ENCODE peak calls at places on chromosomes 6 and 20, in ten cellular contexts. H, N, Q, I, Z, V, G, O, M and E are unnamed samples.

GRCh38 chr6:138914701-138915100 is 73.4 kb downstream of the REPS1 start:
- DNase-seq in Q (no peak), H (no peak), V (peak), Z (no peak), G (no peak), M (no peak), I (no peak), N (no peak), O (no peak), E (no peak)

GRCh38 chr20:57061058-57061900 is 205.2 kb downstream of the BMP7 start:
- DNase-seq in V (no peak), M (peak), Q (peak), H (peak), Z (peak), N (peak), I (no peak), G (no peak), O (peak), E (no peak)

GRCh38 chr20:38173237-38174156 is 8.4 kb upstream of the TGM2 start:
- DNase-seq in H (peak), N (no peak), Z (peak), Q (peak), M (peak), G (peak), V (peak), I (no peak), O (peak), E (peak)

GRCh38 chr6:136326038-136326561 is 36.5 kb upstream of the BCLAF1 start:
- DNase-seq in M (no peak), H (peak), Z (peak), O (no peak), I (no peak), G (peak), V (peak), N (no peak), Q (no peak), E (no peak)

GRCh38 chr20:24837721-24838456 is 111.2 kb upstream of the CST7 start:
- DNase-seq in G (peak), O (no peak), Z (peak), I (no peak), V (peak), Q (no peak), N (no peak), H (no peak), M (no peak), E (no peak)

GRCh38 chr6:93468291-93468690 is 48.9 kb upstream of the EPHA7 start:
- DNase-seq in I (no peak), Z (no peak), M (peak), Q (no peak), H (peak), N (no peak), G (peak), O (peak), V (no peak), E (no peak)

GRCh38 chr6:136826216-136826615 is 3.8 kb downstream of the PEX7 start:
- DNase-seq in H (no peak), Z (no peak), M (no peak), V (no peak), G (no peak), O (no peak), I (no peak), N (no peak), Q (no peak), E (no peak)

GRCh38 chr6:89978749-89979145 is 84.5 kb downstream of the GJA10 start:
- DNase-seq in N (no peak), I (no peak), Z (no peak), G (peak), V (no peak), H (no peak), O (no peak), M (peak), Q (no peak), E (no peak)

GRCh38 chr6:30483677-30484279 is 5.5 kb upstream of the HLA-E start:
- DNase-seq in G (peak), M (peak), I (no peak), H (peak), Z (peak), O (peak), N (peak), V (peak), Q (peak), E (peak)

GRCh38 chr6:135739288-135739687 is 112.2 kb upstream of the PDE7B start:
- DNase-seq in Z (peak), G (peak), H (no peak), I (no peak), O (no peak), M (no peak), V (peak), Q (no peak), N (no peak), E (no peak)

GRCh38 chr20:32289661-32290431 is 12.4 kb downstream of the KIF3B start:
- DNase-seq in Q (peak), V (no peak), N (no peak), H (peak), G (no peak), Z (no peak), I (no peak), M (no peak), O (no peak), E (no peak)

GRCh38 chr6:39496951-39497350 is 174.4 kb upstream of the KCNK16 start:
- DNase-seq in V (no peak), N (no peak), O (peak), Z (peak), Q (no peak), H (peak), I (no peak), M (no peak), G (peak), E (peak)

GRCh38 chr6:74927299-74927698 is 278.6 kb downstream of the COL12A1 start:
- DNase-seq in H (no peak), Z (no peak), G (no peak), I (no peak), V (no peak), N (no peak), Q (no peak), O (no peak), M (no peak), E (no peak)

GRCh38 chr6:143034689-143035334 is 25.9 kb upstream of the AIG1 start:
- DNase-seq in M (no peak), Z (no peak), H (no peak), Q (peak), G (no peak), N (no peak), V (no peak), I (no peak), O (no peak), E (no peak)

GRCh38 chr6:41271901-41272395 is 14.5 kb downstream of the TREM1 start:
- DNase-seq in H (no peak), I (no peak), V (no peak), O (no peak), G (no peak), Q (no peak), Z (no peak), N (no peak), M (no peak), E (no peak)

GRCh38 chr20:49318430-49319203 is 40.8 kb upstream of the ZNFX1 start:
- DNase-seq in I (no peak), V (no peak), G (no peak), N (no peak), Z (no peak), Q (no peak), M (peak), H (peak), O (no peak), E (no peak)

GRCh38 chr20:32878820-32879219 is 20.1 kb downstream of the EFCAB8 start:
- DNase-seq in G (no peak), V (no peak), Q (no peak), O (no peak), M (no peak), H (no peak), I (no peak), Z (no peak), N (no peak), E (no peak)

GRCh38 chr6:15962449-15962764 is 166.5 kb upstream of the MYLIP start:
- DNase-seq in V (peak), H (no peak), O (peak), Z (peak), I (no peak), G (peak), M (peak), Q (no peak), N (no peak), E (peak)

GRCh38 chr6:39091163-39091562 is 23.8 kb downstream of the SAYSD1 start:
- DNase-seq in H (no peak), I (no peak), O (no peak), G (no peak), Q (no peak), M (no peak), N (no peak), Z (no peak), V (no peak), E (no peak)

GRCh38 chr6:119308048-119308570 is 41.5 kb downstream of the MAN1A1 start:
- DNase-seq in Z (peak), H (peak), O (peak), Q (no peak), N (no peak), M (peak), G (peak), I (no peak), V (peak), E (peak)

GRCh38 chr6:14584450-14584849 is 466.9 kb downstream of the CD83 start:
- DNase-seq in V (peak), O (peak), N (no peak), Q (no peak), I (no peak), G (peak), Z (peak), H (peak), M (no peak), E (no peak)

GRCh38 chr6:42692151-42692911 is 30.1 kb downstream of the PRPH2 start:
- DNase-seq in V (peak), O (peak), H (no peak), I (no peak), N (no peak), M (no peak), G (peak), Z (peak), Q (no peak), E (no peak)

GRCh38 chr6:132023490-132023889 is 72.3 kb upstream of the CCN2 start:
- DNase-seq in H (no peak), I (no peak), M (peak), O (peak), Q (no peak), G (no peak), Z (no peak), N (no peak), V (no peak), E (no peak)

GRCh38 chr20:50713677-50714101 is 17.7 kb upstream of the PARD6B start:
- DNase-seq in G (peak), M (peak), V (peak), Z (peak), Q (peak), I (no peak), O (peak), N (no peak), H (peak), E (no peak)

GRCh38 chr6:117956386-117956785 is 49.3 kb downstream of the SLC35F1 start:
- DNase-seq in V (no peak), Z (no peak), N (peak), I (no peak), H (no peak), G (no peak), Q (no peak), O (no peak), M (no peak), E (no peak)

GRCh38 chr20:46895906-46896242 is 1.2 kb downstream of the EYA2 start:
- DNase-seq in I (no peak), H (no peak), M (no peak), Q (no peak), V (no peak), N (no peak), O (no peak), G (no peak), Z (no peak), E (no peak)

GRCh38 chr6:63709148-63709547 is 73.5 kb downstream of the PHF3 start:
- DNase-seq in H (no peak), Q (no peak), Z (no peak), M (no peak), G (no peak), V (no peak), I (no peak), O (no peak), N (no peak), E (no peak)

GRCh38 chr20:19975436-19975799 is 41.7 kb upstream of the NAA20 start:
- DNase-seq in O (no peak), G (peak), Z (peak), Q (no peak), H (no peak), V (peak), N (no peak), M (no peak), I (no peak), E (no peak)

GRCh38 chr20:36153754-36154695 is 515 bp upstream of the EPB41L1 start:
- DNase-seq in V (peak), M (peak), G (peak), H (peak), Z (peak), N (peak), O (peak), Q (peak), I (no peak), E (no peak)

GRCh38 chr6:99416892-99417767 is 8.0 kb downstream of the PNISR start:
- DNase-seq in H (no peak), O (no peak), V (no peak), G (no peak), N (no peak), M (no peak), Q (no peak), I (no peak), Z (no peak), E (no peak)

GRCh38 chr20:37920270-37920669 is 17.3 kb downstream of the VSTM2L start:
- DNase-seq in M (no peak), H (no peak), O (no peak), G (no peak), I (no peak), Z (no peak), V (no peak), Q (no peak), N (no peak), E (no peak)

GRCh38 chr20:13915244-13915643 is 75.2 kb downstream of the SEL1L2 start:
- DNase-seq in O (no peak), N (no peak), Z (no peak), Q (no peak), I (no peak), M (no peak), G (no peak), H (no peak), V (no peak), E (no peak)

GRCh38 chr20:63682384-63683139 is 13.9 kb upstream of the TNFRSF6B start:
- DNase-seq in Z (peak), O (peak), H (peak), Q (peak), G (peak), V (peak), N (no peak), M (no peak), I (no peak), E (peak)

GRCh38 chr6:88641178-88641903 is 322.1 kb downstream of the RNGTT start:
- DNase-seq in G (peak), O (no peak), Z (peak), I (no peak), Q (no peak), N (no peak), V (peak), H (no peak), M (no peak), E (no peak)

GRCh38 chr6:35600659-35601125 is 88.0 kb upstream of the TULP1 start:
- DNase-seq in M (no peak), Q (no peak), H (no peak), I (no peak), O (no peak), V (no peak), G (no peak), N (no peak), Z (no peak), E (no peak)

GRCh38 chr6:153424719-153425400 is 293.8 kb upstream of the RGS17 start:
- DNase-seq in Q (no peak), V (no peak), H (no peak), G (no peak), Z (no peak), M (no peak), I (no peak), O (no peak), N (no peak), E (no peak)

GRCh38 chr6:43308101-43308989 is at the start of gene CRIP3:
- DNase-seq in O (peak), N (no peak), Z (peak), G (peak), H (peak), M (peak), Q (peak), I (no peak), V (no peak), E (no peak)

GRCh38 chr6:20778460-20778859 is 244.2 kb downstream of the CDKAL1 start:
- DNase-seq in M (no peak), I (no peak), V (no peak), G (no peak), O (no peak), N (no peak), Q (no peak), H (no peak), Z (no peak), E (no peak)

GRCh38 chr6:20773822-20774221 is 239.6 kb downstream of the CDKAL1 start:
- DNase-seq in N (no peak), Z (no peak), G (no peak), V (no peak), H (no peak), Q (no peak), M (no peak), I (no peak), O (no peak), E (no peak)

GRCh38 chr6:20778917-20779316 is 244.7 kb downstream of the CDKAL1 start:
- DNase-seq in H (no peak), O (no peak), M (no peak), N (no peak), V (no peak), G (peak), Z (no peak), I (no peak), Q (no peak), E (no peak)
- TF ChIP-seq CTCF in H (no peak), O (no peak), M (no peak), N (no peak), V (no peak), G (no peak), Z (no peak), I (no peak), Q (no peak), E (no peak)

DNA sequence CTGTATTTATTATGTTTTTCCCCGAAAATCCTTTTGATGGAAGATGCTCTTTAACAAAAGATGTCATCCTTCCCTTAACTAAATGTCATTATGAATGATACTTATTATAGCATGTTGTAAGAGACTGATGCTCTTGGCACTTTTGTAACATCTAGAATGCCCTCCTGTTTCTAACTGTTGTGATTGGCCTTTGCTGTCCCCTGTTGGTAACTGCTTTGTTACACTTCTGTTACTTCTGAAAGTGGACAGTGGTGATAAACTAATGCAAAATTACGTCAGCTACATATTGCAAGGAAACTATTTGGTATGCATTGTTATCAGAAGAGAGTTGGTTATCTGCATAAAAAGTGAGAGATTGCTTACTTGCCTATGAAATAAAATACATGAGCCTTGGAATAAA is 5.8 kb downstream of the TTK start:
- DNase-seq in Z (no peak), V (no peak), Q (no peak), G (no peak), M (no peak), H (no peak), I (no peak), O (no peak), N (no peak), E (no peak)
- TF ChIP-seq CTCF in Z (no peak), V (no peak), Q (no peak), G (no peak), M (peak), H (no peak), I (no peak), O (peak), N (no peak), E (no peak)

DNA sequence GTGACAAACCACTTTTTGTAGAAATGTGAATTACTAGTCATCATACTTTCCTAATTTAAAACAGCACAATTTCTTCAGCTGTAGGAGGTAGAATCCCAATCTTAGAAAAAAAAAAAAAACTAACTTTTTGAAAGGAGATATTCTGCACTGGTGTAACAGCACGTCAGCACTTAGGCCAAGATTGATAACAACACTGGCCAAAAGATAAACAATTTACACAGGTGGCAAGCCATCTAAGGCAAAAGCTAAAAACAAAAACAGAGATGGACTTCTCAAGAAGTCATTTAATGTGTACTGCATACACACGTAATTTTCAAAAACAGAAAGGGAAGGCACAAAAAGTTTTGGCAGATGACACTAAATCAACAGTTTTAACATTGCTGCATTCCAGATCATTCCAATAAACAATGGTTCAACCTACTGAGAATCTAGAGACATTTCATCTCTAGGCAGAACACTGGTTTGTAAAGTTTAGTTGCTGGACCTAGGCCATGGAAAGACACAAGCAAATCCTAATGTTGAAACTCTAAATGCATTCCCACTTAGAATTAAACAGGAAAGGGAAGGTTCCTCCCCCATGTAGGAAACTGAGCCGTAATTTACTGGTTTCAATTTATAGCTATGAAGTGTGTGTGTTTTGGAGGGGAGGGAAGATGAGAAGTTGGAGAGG is 1.4 kb downstream of the GCLC start:
- DNase-seq in H (no peak), O (peak), M (no peak), G (peak), Z (no peak), V (peak), I (no peak), Q (no peak), N (no peak), E (no peak)
- TF ChIP-seq CTCF in H (no peak), O (no peak), M (no peak), G (no peak), Z (no peak), V (no peak), I (no peak), Q (no peak), N (no peak), E (no peak)

GRCh38 chr6:129860901-129861665 is at the start of gene TMEM244:
- DNase-seq in O (peak), G (peak), Q (no peak), H (no peak), M (no peak), Z (peak), I (no peak), N (no peak), V (peak), E (peak)

GRCh38 chr6:129852257-129852858 is 8.8 kb downstream of the TMEM244 start:
- DNase-seq in G (no peak), V (peak), Q (peak), M (no peak), N (no peak), O (no peak), H (no peak), Z (no peak), I (no peak), E (no peak)

GRCh38 chr6:129853996-129854711 is 7.0 kb downstream of the TMEM244 start:
- DNase-seq in G (peak), N (no peak), Q (no peak), V (peak), M (no peak), Z (no peak), H (no peak), O (peak), I (no peak), E (no peak)

GRCh38 chr6:129859524-129859923 is 1.6 kb downstream of the TMEM244 start:
- DNase-seq in N (no peak), M (no peak), O (peak), Q (no peak), I (no peak), H (no peak), Z (peak), V (peak), G (peak), E (no peak)

DNA sequence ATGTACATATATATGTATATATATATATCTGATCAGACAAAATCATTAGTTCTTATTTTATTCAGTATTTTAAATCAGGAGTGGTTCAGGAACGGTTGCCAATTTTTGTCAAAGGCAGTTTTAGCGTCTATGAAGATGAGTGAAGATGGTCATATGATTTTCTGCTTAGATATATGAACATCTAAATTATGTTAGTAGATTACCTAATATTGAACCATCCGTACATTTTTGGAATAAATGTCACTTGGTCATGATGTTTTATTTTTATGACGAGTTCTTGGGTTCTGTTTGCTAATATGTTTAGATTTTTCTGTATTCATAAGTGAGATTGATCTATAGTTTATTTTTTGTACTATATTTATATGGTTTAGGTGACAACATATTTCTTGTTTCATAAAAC is 3.3 kb downstream of the TMEM244 start:
- DNase-seq in G (no peak), O (no peak), H (no peak), Q (no peak), M (no peak), Z (no peak), I (no peak), V (no peak), N (no peak), E (no peak)
- TF ChIP-seq CTCF in G (no peak), O (no peak), H (no peak), Q (no peak), M (no peak), Z (no peak), I (no peak), V (no peak), N (no peak), E (no peak)